ENCODE peak calls at places on chromosomes 16 and 17, in nine cellular contexts. L is heart left ventricle, S is spleen, U is tibial artery, P is upper lobe of right lung, Y is uterus, D is mammary epithelial cell, V is lung, A is thoracic aorta. X is an unnamed sample.

GRCh38 chr16:74480150-74481029 is 59.1 kb upstream of the CLEC18B start:
- DNase-seq in A (no peak), Y (no peak), D (peak; percentile 72), P (no peak), S (no peak), V (peak; percentile 46), L (peak; percentile 13), U (peak; percentile 57), X (no peak)

GRCh38 chr17:5014357-5014756 is 16.6 kb downstream of the KIF1C start:
- DNase-seq in L (no peak), A (no peak), U (no peak), S (no peak), Y (no peak), P (no peak), D (no peak), V (no peak), X (no peak)

GRCh38 chr17:57601328-57601727 is 143.8 kb downstream of the CCDC182 start:
- DNase-seq in L (no peak), P (peak; percentile 57), U (no peak), Y (no peak), S (no peak), V (no peak), A (no peak), D (no peak), X (no peak)

GRCh38 chr17:50208611-50209061 is 7.2 kb upstream of the COL1A1 start:
- DNase-seq in P (no peak), L (no peak), V (no peak), Y (peak; percentile 20), D (no peak), S (no peak), U (peak; percentile 19), A (no peak), X (peak; percentile 63)

GRCh38 chr16:317583-317982 is 34.6 kb downstream of the PDIA2 start:
- DNase-seq in A (no peak), U (no peak), D (no peak), S (no peak), P (no peak), Y (no peak), V (no peak), L (no peak), X (no peak)

GRCh38 chr17:43351686-43352085 is 47.1 kb upstream of the ARL4D start:
- DNase-seq in V (no peak), L (no peak), P (no peak), S (no peak), Y (no peak), A (no peak), U (no peak), D (no peak), X (no peak)

GRCh38 chr16:57906385-57907316 is 64.3 kb downstream of the CNGB1 start:
- DNase-seq in D (no peak), L (no peak), A (no peak), U (no peak), V (no peak), S (no peak), P (no peak), Y (no peak), X (no peak)

GRCh38 chr16:88691924-88692560 is 5.7 kb upstream of the SNAI3 start:
- DNase-seq in D (no peak), S (peak; percentile 92), A (no peak), U (peak; percentile 49), V (peak; percentile 62), Y (no peak), P (peak; percentile 91), L (no peak), X (no peak)

GRCh38 chr16:19396555-19397011 is 21.1 kb upstream of the TMC5 start:
- DNase-seq in V (peak; percentile 71), L (no peak), S (no peak), U (no peak), Y (no peak), D (peak; percentile 16), P (no peak), A (no peak), X (no peak)

GRCh38 chr16:52557236-52557635 is 10.3 kb upstream of the TOX3 start:
- DNase-seq in S (no peak), A (no peak), V (no peak), P (no peak), Y (no peak), U (no peak), D (no peak), L (no peak), X (no peak)

GRCh38 chr17:75591722-75592302 is 4.2 kb downstream of the MYO15B start:
- DNase-seq in U (no peak), Y (no peak), D (no peak), L (no peak), P (no peak), A (no peak), S (no peak), V (no peak), X (peak; percentile 53)

DNA sequence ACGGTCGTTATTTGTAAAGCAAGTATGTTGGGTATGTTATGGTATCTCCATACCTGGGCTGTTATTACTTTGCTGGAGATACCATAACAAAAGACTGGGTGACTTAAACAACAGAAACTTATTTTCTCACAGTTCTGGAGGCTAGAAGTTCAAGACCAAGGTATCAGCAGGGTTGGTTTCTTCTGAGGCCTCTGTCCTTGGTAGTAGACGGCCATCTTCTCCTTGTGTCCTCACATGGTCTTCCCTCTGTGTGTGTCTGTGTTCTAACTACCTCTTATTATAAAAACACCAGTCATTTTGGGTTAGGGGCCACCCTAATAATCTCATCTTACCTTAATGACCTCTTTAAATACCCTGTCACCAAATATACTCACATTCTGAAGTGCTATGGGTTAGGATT is 33.2 kb upstream of the MRTFB start:
- DNase-seq in U (no peak), D (no peak), V (no peak), Y (no peak), L (no peak), A (no peak), S (no peak), P (no peak), X (no peak)
- H3K36me3 ChIP-seq in U (no peaks in the 10 kb centered on the region), D (no peaks in the 10 kb centered on the region), V (no peaks in the 10 kb centered on the region), Y (no peaks in the 10 kb centered on the region), L (no peaks in the 10 kb centered on the region), A (no peaks in the 10 kb centered on the region), S (no peaks in the 10 kb centered on the region), P (no peaks in the 10 kb centered on the region), X (no peaks in the 10 kb centered on the region)

GRCh38 chr17:65598711-65599110 is 37.3 kb upstream of the AXIN2 start:
- DNase-seq in Y (no peak), L (no peak), V (no peak), S (no peak), D (no peak), U (no peak), A (no peak), P (no peak), X (no peak)

GRCh38 chr17:65599650-65600049 is 38.2 kb upstream of the AXIN2 start:
- DNase-seq in S (no peak), Y (no peak), A (no peak), P (no peak), D (no peak), U (no peak), V (no peak), L (no peak), X (no peak)

GRCh38 chr17:65601881-65602280 is 40.4 kb upstream of the AXIN2 start:
- DNase-seq in P (no peak), Y (no peak), A (no peak), L (no peak), S (no peak), V (no peak), U (no peak), D (no peak), X (no peak)

GRCh38 chr17:65604070-65604469 is 42.6 kb upstream of the AXIN2 start:
- DNase-seq in D (no peak), Y (no peak), U (no peak), L (no peak), A (no peak), S (no peak), P (no peak), V (no peak), X (no peak)

DNA sequence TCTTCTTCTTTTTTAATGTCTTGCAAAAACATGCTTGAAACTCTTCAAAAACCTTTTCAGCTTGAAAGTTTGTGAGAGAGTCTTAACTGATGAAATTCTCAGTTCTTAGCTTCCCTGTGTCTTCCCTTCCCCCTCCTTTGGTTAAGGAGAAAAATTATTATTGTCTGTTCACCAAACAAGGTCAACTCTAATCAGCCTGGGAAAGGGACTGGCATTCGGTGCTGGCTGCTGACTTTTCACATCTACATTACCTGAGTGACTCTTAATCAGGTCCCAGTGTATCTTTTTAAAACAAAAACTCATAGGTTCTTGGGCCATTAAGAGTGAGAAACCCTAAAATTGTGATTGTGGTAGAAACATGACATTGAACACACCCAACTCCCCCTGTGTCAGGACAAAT is 39.1 kb upstream of the AXIN2 start:
- DNase-seq in V (no peak), P (no peak), S (no peak), A (no peak), Y (no peak), D (no peak), U (no peak), L (no peak), X (no peak)
- TF ChIP-seq CTCF in V (no peak), P (no peak), S (no peak), A (no peak), Y (no peak), D (no peak), U (no peak), L (no peak), X (no peak)

DNA sequence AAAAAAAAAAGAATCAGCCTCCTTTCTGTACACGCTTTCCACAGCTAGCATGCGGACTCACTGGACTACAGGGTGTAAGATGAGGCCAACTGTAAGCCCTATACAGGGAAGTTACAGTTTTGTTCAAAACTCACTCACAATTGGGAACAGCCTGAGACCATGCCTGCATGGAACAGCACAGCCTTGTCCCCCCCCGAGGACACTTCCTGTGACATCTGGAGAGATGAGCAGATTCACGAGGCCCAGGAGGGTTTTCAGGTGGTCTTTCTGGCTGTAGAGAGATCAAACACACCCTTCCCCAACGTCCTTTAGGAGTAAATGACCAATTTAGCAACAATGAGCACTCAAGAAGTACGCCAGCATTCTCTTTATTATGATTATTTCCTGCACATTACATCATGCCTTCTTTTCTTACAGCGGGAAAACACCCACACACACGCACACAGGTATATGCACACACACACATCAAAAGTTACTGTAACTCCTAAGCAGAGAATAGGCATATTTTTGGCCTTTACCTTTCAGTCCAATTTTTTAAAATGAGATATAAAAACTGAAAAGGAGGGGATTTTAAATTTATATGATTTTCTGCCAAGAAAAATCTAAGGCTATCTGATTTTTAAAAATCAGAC is 39.0 kb downstream of the ADCY9 start:
- DNase-seq in Y (no peak), V (no peak), S (no peak), P (no peak), L (no peak), D (no peak), U (no peak), A (no peak), X (peak; percentile 19)
- H3K36me3 ChIP-seq in Y (no peaks in the 10 kb centered on the region), V (no peaks in the 10 kb centered on the region), S (no peaks in the 10 kb centered on the region), P (no peaks in the 10 kb centered on the region), L (no peaks in the 10 kb centered on the region), D (no peaks in the 10 kb centered on the region), U (peaks cover 5% of the 10 kb centered on the region), A (no peaks in the 10 kb centered on the region), X (no peaks in the 10 kb centered on the region)

DNA sequence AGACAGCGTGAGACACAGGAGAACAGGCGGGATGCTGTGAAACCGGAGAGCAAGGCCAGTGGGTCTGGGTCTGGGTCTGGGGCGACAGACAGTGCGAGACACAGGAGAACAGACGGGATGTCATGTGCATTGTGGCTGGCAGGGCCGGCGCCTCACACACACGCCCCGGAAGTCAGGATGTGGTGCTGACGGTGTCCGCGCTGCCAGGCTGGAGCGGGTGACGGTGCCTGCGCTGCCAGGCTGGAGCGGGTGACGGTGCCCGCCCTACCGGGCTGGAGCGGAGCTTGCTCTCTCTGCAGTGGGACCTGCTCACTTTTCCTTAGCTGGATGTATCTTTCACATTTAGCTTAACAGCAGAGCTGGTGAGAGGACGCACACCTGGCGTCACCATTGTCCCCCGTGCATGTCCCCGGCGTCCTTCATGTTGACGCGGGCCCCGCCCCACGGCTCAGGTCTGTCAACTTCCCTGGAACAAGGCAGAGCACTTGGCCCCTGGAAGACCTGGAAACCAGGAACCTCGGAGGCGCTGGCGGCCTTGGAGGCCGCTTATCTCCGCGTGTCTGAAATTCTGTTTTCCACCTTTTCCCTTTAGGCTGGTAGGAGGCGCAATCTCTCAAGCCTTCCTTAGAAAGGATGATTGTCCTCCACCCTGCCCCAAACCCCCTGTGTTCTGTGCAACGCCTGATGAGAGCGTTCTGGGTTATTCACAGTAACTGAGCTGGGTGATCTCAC is 43.1 kb upstream of the ZNF750 start:
- DNase-seq in L (no peak), P (peak; percentile 89), U (no peak), A (no peak), D (no peak), S (peak; percentile 93), V (peak; percentile 64), Y (no peak), X (no peak)
- TF ChIP-seq CTCF in L (no peak), P (no peak), U (no peak), A (no peak), D (no peak), S (no peak), V (no peak), Y (no peak), X (no peak)